ENCODE peak calls at places on chromosomes 6 and 20, in seven cellular contexts. R is foreskin fibroblast, S is lower leg skin, E is AG10803, H is HepG2, O is PC-3, P is kidney epithelial cell. Z is an unnamed sample.

GRCh38 chr6:43491750-43492661 is 14.6 kb downstream of the TJAP1 start:
- DNase-seq in H (no peak), S (peak; percentile 95), R (peak; percentile 95), O (no peak), E (peak; percentile 80), P (no peak), Z (no peak)

GRCh38 chr6:9095671-9096260 is 660.4 kb upstream of the SLC35B3 start:
- DNase-seq in E (no peak), O (no peak), S (no peak), H (no peak), P (no peak), R (no peak), Z (no peak)

GRCh38 chr20:10115021-10115420 is 80.2 kb downstream of the ANKEF1 start:
- DNase-seq in R (peak; percentile 86), S (no peak), E (peak; percentile 94), O (peak; percentile 73), H (no peak), P (peak; percentile 42), Z (no peak)

GRCh38 chr6:75431379-75431778 is 62.2 kb downstream of the FILIP1 start:
- DNase-seq in H (no peak), R (peak; percentile 58), P (peak; percentile 31), S (no peak), E (no peak), O (peak; percentile 47), Z (no peak)

GRCh38 chr6:73521351-73522254 is 771 bp upstream of the EEF1A1 start:
- DNase-seq in H (peak; percentile 69), E (peak; percentile 84), S (peak; percentile 97), O (peak; percentile 53), P (no peak), R (peak; percentile 90), Z (no peak)

GRCh38 chr6:37306624-37307222 is 47.1 kb upstream of the RNF8 start:
- DNase-seq in P (no peak), S (no peak), O (no peak), H (no peak), R (no peak), E (no peak), Z (no peak)

GRCh38 chr6:83480470-83480869 is 31.9 kb upstream of the PRSS35 start:
- DNase-seq in P (no peak), O (no peak), S (no peak), H (no peak), R (no peak), E (no peak), Z (no peak)

GRCh38 chr20:1524004-1524403 is 32.8 kb upstream of the SIRPB2 start:
- DNase-seq in E (no peak), O (peak; percentile 43), H (no peak), R (no peak), S (no peak), P (no peak), Z (no peak)

GRCh38 chr6:21151178-21151956 is 442.2 kb upstream of the SOX4 start:
- DNase-seq in S (no peak), P (no peak), H (peak; percentile 27), O (no peak), E (no peak), R (no peak), Z (no peak)

GRCh38 chr20:18233408-18233943 is 54.9 kb upstream of the ZNF133 start:
- DNase-seq in H (no peak), S (no peak), R (no peak), E (no peak), O (no peak), P (no peak), Z (no peak)

GRCh38 chr6:159826968-159827647 is 27.0 kb downstream of the PNLDC1 start:
- DNase-seq in H (no peak), R (no peak), P (no peak), O (no peak), E (no peak), S (no peak), Z (no peak)

GRCh38 chr20:11826334-11826733 is 91.4 kb upstream of the BTBD3 start:
- DNase-seq in H (no peak), E (no peak), O (no peak), P (no peak), R (no peak), S (no peak), Z (no peak)

GRCh38 chr20:57594092-57594911 is 25.9 kb downstream of the ZBP1 start:
- DNase-seq in R (peak; percentile 60), H (peak; percentile 33), E (peak; percentile 19), P (no peak), O (peak; percentile 65), S (no peak), Z (no peak)

GRCh38 chr6:134741193-134741521 is 208.7 kb downstream of the ALDH8A1 start:
- DNase-seq in S (no peak), R (no peak), E (no peak), P (no peak), O (peak; percentile 18), H (no peak), Z (no peak)

GRCh38 chr6:55260181-55260580 is 67.1 kb upstream of the GFRAL start:
- DNase-seq in H (peak; percentile 11), O (no peak), E (no peak), R (no peak), S (no peak), P (no peak), Z (no peak)

GRCh38 chr6:108174371-108175175 is 8.8 kb downstream of the NR2E1 start:
- DNase-seq in P (no peak), S (no peak), H (no peak), E (peak; percentile 25), O (no peak), R (peak; percentile 65), Z (no peak)

GRCh38 chr6:36381502-36382389 is 5.7 kb downstream of the ETV7 start:
- DNase-seq in P (no peak), O (no peak), S (no peak), E (no peak), R (no peak), H (no peak), Z (no peak)

GRCh38 chr6:47654255-47654654 is 44.1 kb upstream of the ADGRF4 start:
- DNase-seq in R (no peak), P (no peak), O (peak; percentile 23), H (no peak), E (no peak), S (no peak), Z (no peak)

GRCh38 chr20:421685-422250 is 13.7 kb downstream of the RBCK1 start:
- DNase-seq in P (no peak), O (no peak), S (no peak), R (no peak), E (no peak), H (no peak), Z (no peak)

GRCh38 chr6:108616973-108617372 is 56.3 kb downstream of the FOXO3 start:
- DNase-seq in H (no peak), S (no peak), P (no peak), R (no peak), O (no peak), E (peak; percentile 44), Z (no peak)

GRCh38 chr20:37329481-37330165 is 16.3 kb upstream of the SRC start:
- DNase-seq in S (no peak), H (peak; percentile 60), P (no peak), E (no peak), R (no peak), O (no peak), Z (no peak)

GRCh38 chr6:46046558-46047169 is 31.0 kb upstream of the CLIC5 start:
- DNase-seq in O (no peak), E (no peak), H (no peak), R (no peak), P (no peak), S (no peak), Z (no peak)
- H3K4me3 ChIP-seq in O (no peak overlapping the region), E (no peak overlapping the region), H (no peak overlapping the region), R (no peak overlapping the region), P (no peak overlapping the region), S (no peak overlapping the region), Z (no peak overlapping the region)

DNA sequence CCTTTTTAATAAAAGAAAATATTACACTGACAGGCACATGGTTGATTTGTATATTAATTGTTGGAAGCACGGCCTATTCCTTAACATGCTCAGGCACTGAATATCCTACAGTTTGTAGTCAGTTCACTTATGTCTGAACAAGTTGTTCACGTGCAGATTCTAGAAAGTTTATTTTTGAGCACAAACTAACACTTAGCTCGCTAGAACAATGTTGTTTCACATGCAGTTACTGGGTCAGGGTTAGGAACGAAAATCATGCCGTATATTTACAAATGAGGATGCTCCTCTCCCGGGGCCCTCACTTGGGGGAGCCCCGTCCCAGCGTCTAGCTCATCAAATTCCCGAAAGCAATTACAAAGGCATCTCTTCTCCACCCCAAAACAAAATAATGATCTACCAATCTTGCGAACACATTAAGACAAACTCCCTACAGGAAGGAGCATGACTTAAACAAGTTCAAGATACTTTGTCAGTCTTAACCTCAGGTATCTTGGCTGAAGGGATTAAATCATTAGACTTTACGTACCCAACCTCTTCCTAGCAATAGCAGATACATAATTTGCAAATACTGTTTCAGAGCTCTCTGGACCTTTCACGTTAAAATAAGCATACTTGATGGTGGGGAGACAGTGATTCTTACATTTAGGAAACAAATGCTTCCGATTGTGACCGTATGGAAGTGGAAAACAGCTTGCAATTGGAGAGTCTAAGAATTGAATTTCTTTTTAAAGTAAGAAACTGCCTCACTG is 1.5 kb downstream of the MAP7 start:
- DNase-seq in P (no peak), R (no peak), H (no peak), E (no peak), O (no peak), S (no peak), Z (no peak)
- H3K4me3 ChIP-seq in P (peak overlapping the region; percentile 85), R (peak overlapping the region; percentile 55), H (no peak overlapping the region), E (no peak overlapping the region), O (peak overlapping the region; percentile 82), S (no peak overlapping the region), Z (no peak overlapping the region)

GRCh38 chr20:20711413-20711812 is 1.0 kb downstream of the RALGAPA2 start:
- DNase-seq in H (no peak), E (no peak), P (no peak), R (peak; percentile 3), S (no peak), O (no peak), Z (peak; percentile 83)

GRCh38 chr20:20712474-20713243 is at the start of gene RALGAPA2:
- DNase-seq in E (peak; percentile 99), P (peak; percentile 94), R (peak; percentile 98), S (peak; percentile 99), O (peak; percentile 97), H (peak; percentile 100), Z (peak; percentile 98)

GRCh38 chr20:20710847-20711315 is 1.6 kb downstream of the RALGAPA2 start:
- DNase-seq in P (peak; percentile 14), H (peak; percentile 90), S (no peak), R (no peak), O (peak; percentile 13), E (no peak), Z (no peak)

GRCh38 chr20:20713244-20713765 is 861 bp upstream of the RALGAPA2 start:
- DNase-seq in P (no peak), E (no peak), O (no peak), H (peak; percentile 22), R (peak; percentile 5), S (no peak), Z (peak; percentile 83)

DNA sequence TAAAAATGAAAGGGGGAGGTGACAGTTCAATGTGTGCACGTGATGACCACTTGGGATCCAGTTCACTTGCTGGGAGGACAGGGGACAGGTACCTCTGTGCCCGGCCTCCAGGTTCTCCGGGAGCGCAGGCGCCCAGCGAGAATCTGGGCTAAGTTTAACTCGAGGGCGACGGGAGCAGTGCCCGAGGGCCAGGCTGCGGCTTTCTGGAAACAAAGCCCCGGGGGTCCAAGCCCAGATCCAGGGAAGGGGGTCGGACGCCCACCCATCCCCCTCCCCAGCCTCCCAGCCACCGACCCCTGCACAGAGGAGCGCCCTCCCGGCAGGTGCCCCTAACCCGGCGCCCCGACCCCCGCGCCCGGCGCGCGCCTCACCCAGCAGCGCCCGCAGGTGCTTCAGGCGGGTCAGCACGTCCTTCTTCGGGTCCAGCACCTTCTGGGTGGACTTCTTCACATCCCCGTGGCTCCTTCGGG is 405 bp downstream of the RALGAPA2 start:
- DNase-seq in E (no peak), O (no peak), H (peak; percentile 37), R (peak; percentile 10), P (no peak), S (peak; percentile 89), Z (peak; percentile 89)
- H3K4me3 ChIP-seq in E (peak overlapping the region; percentile 76), O (peak overlapping the region; percentile 88), H (peak overlapping the region; percentile 99), R (peak overlapping the region; percentile 86), P (peak overlapping the region; percentile 90), S (peak overlapping the region; percentile 84), Z (peak overlapping the region; percentile 89)

GRCh38 chr6:140319209-140319608 is 944.8 kb upstream of the CITED2 start:
- DNase-seq in P (peak; percentile 14), R (peak; percentile 6), H (peak; percentile 11), O (peak; percentile 4), E (peak; percentile 40), S (no peak), Z (no peak)
- H3K4me3 ChIP-seq in P (no peak overlapping the region), R (no peak overlapping the region), H (peak overlapping the region; percentile 43), O (peak overlapping the region; percentile 52), E (no peak overlapping the region), S (no peak overlapping the region), Z (peak overlapping the region; percentile 4)

Z was measured in vagina.